ENCODE peak calls at places on chromosomes 12 and 14, in six cellular contexts. X is K562, H is stomach, V is HCT116, Q is GM12878, N is endothelial cell of umbilical vein. S is an unnamed sample.

GRCh38 chr12:91608562-91608961 is 425.9 kb upstream of the DCN start:
- DNase-seq in H (no peak), V (no peak), Q (no peak), N (no peak), X (no peak), S (no peak)

GRCh38 chr12:108517288-108518100 is 2.4 kb downstream of the FICD start:
- DNase-seq in H (no peak), X (no peak), N (no peak), V (no peak), Q (no peak), S (no peak)

GRCh38 chr14:69373104-69373503 is 25.0 kb downstream of the ERH start:
- DNase-seq in N (no peak), H (no peak), V (no peak), X (no peak), Q (no peak), S (no peak)

GRCh38 chr14:54211562-54212308 is 185.1 kb upstream of the CDKN3 start:
- DNase-seq in N (peak), Q (no peak), H (no peak), V (peak), X (no peak), S (no peak)

GRCh38 chr12:118526255-118527095 is 150.1 kb downstream of the SUDS3 start:
- DNase-seq in N (no peak), V (no peak), Q (no peak), H (no peak), X (no peak), S (no peak)

GRCh38 chr14:74552623-74553022 is 59.1 kb downstream of the ISCA2 start:
- DNase-seq in N (peak), V (no peak), H (peak), Q (no peak), X (no peak), S (no peak)

GRCh38 chr12:91952916-91953315 is 192.7 kb downstream of the BTG1 start:
- DNase-seq in H (no peak), X (no peak), V (no peak), N (no peak), Q (no peak), S (no peak)

GRCh38 chr14:86673523-86673969 is 1143.6 kb downstream of the FLRT2 start:
- DNase-seq in H (peak), V (no peak), Q (no peak), N (no peak), X (no peak), S (no peak)

GRCh38 chr12:81245918-81246611 is 168.2 kb downstream of the ACSS3 start:
- DNase-seq in Q (no peak), H (no peak), X (no peak), V (no peak), N (no peak), S (no peak)

GRCh38 chr12:42686514-42687172 is 97.1 kb upstream of the PRICKLE1 start:
- DNase-seq in H (no peak), X (no peak), N (no peak), Q (no peak), V (no peak), S (peak)

GRCh38 chr12:100239589-100239988 is 27.3 kb downstream of the DEPDC4 start:
- DNase-seq in H (no peak), V (no peak), X (no peak), Q (no peak), N (no peak), S (no peak)

GRCh38 chr12:87469295-87469694 is 559.9 kb downstream of the C12orf50 start:
- DNase-seq in N (no peak), X (no peak), H (no peak), Q (no peak), V (no peak), S (no peak)

GRCh38 chr12:6272300-6273208 is 37.9 kb upstream of the PLEKHG6 start:
- DNase-seq in N (no peak), H (peak), X (no peak), Q (no peak), V (peak), S (peak)

GRCh38 chr14:75132374-75133086 is 5.7 kb upstream of the NEK9 start:
- DNase-seq in Q (peak), V (peak), N (peak), H (no peak), X (peak), S (no peak)

GRCh38 chr14:63179383-63179782 is 24.9 kb upstream of the RHOJ start:
- DNase-seq in N (peak), V (no peak), H (no peak), X (no peak), Q (no peak), S (no peak)

GRCh38 chr12:78096909-78097597 is 266.4 kb downstream of the NAV3 start:
- DNase-seq in Q (no peak), X (no peak), N (peak), V (no peak), H (no peak), S (no peak)

DNA sequence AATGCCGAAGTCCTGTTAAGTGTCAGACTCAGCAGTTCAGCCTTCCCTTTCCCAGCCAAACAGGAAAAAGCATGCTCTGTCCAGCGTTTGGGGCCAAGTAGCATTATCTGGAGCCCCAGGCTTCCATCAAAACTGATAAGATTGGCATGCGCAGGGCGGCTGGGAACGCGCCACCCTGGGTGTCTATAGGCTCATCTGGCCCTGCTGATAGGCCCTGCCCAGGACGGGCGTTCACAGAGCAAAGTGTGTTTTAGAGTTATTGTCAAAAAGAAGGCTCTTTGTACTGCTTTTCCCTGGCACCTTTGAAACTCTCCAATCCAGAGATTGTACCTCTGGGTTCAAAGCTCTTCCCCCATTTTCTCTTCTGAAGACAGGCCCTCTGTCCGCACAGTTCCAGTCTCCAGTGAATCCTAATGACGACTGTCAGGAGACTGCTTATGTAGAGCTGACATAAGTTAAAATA is at the start of gene ART4:
- DNase-seq in X (peak), V (no peak), N (peak), Q (no peak), H (no peak), S (no peak)
- TF ChIP-seq POLR2AphosphoS5 in X (no peak), V (no peak), N (peak), Q (no peak), H (no peak), S (no peak)

DNA sequence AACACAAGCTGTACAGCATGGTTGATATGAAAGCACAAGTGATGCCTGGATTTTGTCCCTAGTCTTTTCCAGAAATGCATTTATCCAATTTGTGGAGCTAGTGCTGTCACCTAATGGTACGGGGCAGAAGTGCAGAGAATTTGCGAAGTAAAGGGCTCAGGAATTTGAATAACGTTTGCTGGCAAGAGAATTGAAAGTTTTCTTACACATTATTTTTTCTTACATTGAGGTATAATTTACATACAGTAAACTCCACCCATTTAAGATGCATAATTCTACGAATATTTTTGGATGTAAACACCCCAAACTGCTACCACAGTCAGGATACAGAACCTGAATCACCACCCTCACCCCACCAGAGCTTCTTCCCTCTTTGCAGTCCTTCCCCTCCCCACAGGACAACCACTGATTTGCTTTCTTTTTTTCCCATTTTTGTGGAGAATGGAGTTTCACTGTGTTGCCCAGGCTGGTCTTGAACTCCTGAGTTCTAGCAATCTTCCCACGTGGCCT is 3.5 kb downstream of the AICDA start:
- DNase-seq in V (peak), Q (no peak), N (peak), H (no peak), X (peak), S (no peak)
- TF ChIP-seq POLR2A in V (no peak), Q (peak), N (no peak), H (no peak), X (no peak), S (no peak)

GRCh38 chr14:89720741-89721315 is 233.7 kb downstream of the EFCAB11 start:
- DNase-seq in Q (peak), H (peak), N (no peak), V (no peak), X (no peak), S (peak)

GRCh38 chr14:89720076-89720687 is 234.3 kb downstream of the EFCAB11 start:
- DNase-seq in V (no peak), N (no peak), X (no peak), Q (no peak), H (no peak), S (no peak)

GRCh38 chr14:89721991-89722390 is 232.5 kb downstream of the EFCAB11 start:
- DNase-seq in H (no peak), X (no peak), N (no peak), Q (no peak), V (no peak), S (no peak)

GRCh38 chr14:89721330-89721729 is 233.2 kb downstream of the EFCAB11 start:
- DNase-seq in X (no peak), N (no peak), H (no peak), V (no peak), Q (no peak), S (no peak)

GRCh38 chr14:89723930-89724915 is 230.3 kb downstream of the EFCAB11 start:
- DNase-seq in Q (no peak), N (no peak), H (no peak), V (no peak), X (no peak), S (no peak)
- H3K4me3 ChIP-seq in Q (no peak), N (no peak), H (peak), V (no peak), X (no peak), S (peak)

DNA sequence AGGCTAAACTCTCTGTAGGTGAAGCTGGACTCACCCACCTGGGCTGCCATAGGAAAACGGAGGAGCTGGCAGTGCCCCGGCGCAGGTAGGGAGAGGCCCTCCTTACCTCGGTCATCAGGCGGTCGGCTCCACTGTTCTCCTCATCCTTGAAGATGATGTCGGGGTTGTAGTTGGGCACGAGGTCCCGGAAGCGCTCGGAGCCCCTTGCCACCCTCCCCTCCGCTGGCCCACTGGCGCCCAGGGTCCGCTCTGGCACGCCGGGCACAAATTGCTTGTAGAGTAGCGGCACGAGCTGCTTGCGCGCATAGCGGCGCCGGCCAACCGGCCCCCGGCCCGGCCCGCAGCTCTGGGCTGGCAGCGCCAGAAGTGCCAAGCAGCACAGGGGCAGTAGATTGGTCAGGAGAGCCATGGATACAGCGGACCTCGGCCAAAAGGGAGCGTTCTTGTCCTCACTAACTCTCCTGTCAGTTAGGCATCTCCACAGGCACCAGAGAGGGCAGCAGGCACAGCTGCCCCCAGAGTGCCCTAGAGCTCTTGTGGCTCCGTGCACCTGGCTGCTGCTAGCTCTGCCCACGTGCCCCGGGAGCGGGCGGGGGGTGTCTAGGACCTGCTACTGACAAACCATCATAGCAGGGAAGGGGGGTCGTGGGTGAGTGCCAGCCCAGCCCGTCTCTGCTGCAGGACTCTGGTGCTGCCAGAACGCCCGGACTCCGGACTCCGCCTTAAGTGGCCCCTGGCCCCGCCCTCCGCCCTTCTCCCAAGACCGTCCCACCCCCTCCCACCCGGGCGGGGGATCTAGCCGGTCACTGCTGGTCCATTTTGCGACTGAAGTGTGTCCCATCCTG is at the start of gene DHH:
- DNase-seq in V (no peak), X (peak), Q (no peak), H (no peak), N (peak), S (no peak)
- TF ChIP-seq POLR2AphosphoS5 in V (no peak), X (no peak), Q (no peak), H (no peak), N (no peak), S (no peak)

GRCh38 chr12:50024227-50024626 is 1.1 kb downstream of the RACGAP1 start:
- DNase-seq in Q (no peak), X (no peak), N (no peak), V (no peak), H (no peak), S (no peak)

GRCh38 chr12:50022903-50023302 is 2.4 kb downstream of the RACGAP1 start:
- DNase-seq in X (no peak), H (no peak), V (no peak), N (no peak), Q (no peak), S (no peak)

GRCh38 chr12:50026691-50027090 is 1.4 kb upstream of the RACGAP1 start:
- DNase-seq in Q (no peak), N (no peak), V (no peak), X (no peak), H (no peak), S (no peak)

GRCh38 chr12:50024804-50025186 is 499 bp downstream of the RACGAP1 start:
- DNase-seq in V (no peak), H (no peak), N (peak), X (peak), Q (no peak), S (no peak)

GRCh38 chr12:50025187-50026059 is at the start of gene RACGAP1:
- DNase-seq in H (peak), N (peak), V (peak), X (peak), Q (peak), S (peak)
- TF ChIP-seq POLR2A in H (no peak), N (peak), V (peak), X (peak), Q (peak), S (no peak)

DNA sequence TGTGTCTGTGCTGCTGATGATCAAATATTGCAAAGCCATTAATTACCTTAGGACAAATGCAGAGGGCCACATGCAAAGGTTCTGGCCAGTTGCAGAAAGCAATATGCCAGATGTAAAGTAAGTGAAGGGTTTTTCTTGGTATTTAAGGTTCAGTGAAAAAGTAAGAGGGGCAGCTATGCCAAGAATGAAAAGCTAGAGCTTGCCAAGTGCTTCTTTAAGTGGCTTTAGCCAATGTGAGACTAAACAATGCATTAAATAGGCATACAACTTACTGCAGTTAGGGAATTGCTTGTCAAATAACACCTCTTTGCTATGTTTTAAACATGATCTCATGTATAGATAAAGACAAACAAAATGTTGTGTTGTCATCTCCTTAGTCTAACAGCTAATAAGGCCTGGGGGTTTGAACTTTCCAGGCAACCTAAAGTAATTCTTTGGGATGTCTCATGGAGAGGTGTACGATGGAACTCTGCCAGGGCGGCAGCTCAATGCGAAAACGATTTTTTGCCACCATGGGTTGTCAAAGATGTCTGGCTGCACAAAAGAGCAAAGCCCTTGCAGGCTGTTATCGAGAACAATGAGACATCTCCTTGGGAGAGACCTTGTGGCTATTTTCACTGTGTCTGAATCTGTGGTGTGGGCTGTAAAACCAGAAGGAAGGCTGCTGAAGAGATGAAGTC is 12.0 kb downstream of the IGF1 start:
- DNase-seq in H (no peak), X (no peak), Q (no peak), N (no peak), V (no peak), S (no peak)
- H3K4me3 ChIP-seq in H (no peak), X (no peak), Q (no peak), N (no peak), V (no peak), S (no peak)

GRCh38 chr12:76878899-76879709 is at the start of gene CSRP2:
- DNase-seq in H (peak), X (peak), V (peak), N (peak), Q (peak), S (peak)
- TF ChIP-seq POLR2AphosphoS5 in H (peak), X (no peak), V (peak), N (peak), Q (no peak), S (peak)

S was measured in breast epithelium.